ENCODE peak calls at places on chromosome 19, in four cellular contexts. Q is neural crest cell; V is activated CD4-positive, alpha-beta memory T cell treated with anti-CD3 and anti-CD28 coated beads for 36 hours; X is stimulated activated CD4-positive, alpha-beta T cell treated with anti-CD3 and anti-CD28 coated beads, TNF-alpha, amount 100 ng/mL, for 48 hours. B is an unnamed sample.

GRCh38 chr19:50922316-50922853 is 11.2 kb upstream of the KLK4 start:
- DNase-seq in Q (peak), V (peak), X (peak), B (peak)

GRCh38 chr19:58563034-58563573 is 4.7 kb upstream of the UBE2M start:
- DNase-seq in Q (no peak), V (peak), X (no peak), B (no peak)

GRCh38 chr19:16457195-16457953 is 14.4 kb downstream of the EPS15L1 start:
- DNase-seq in Q (peak), V (no peak), X (no peak), B (no peak)

GRCh38 chr19:33905937-33906577 is 109.4 kb downstream of the KCTD15 start:
- DNase-seq in Q (peak), V (peak), X (no peak), B (peak)

GRCh38 chr19:38003427-38004099 is 96.6 kb downstream of the SIPA1L3 start:
- DNase-seq in Q (peak), V (peak), X (no peak), B (no peak)

GRCh38 chr19:48051345-48052033 is 7.6 kb upstream of the CABP5 start:
- DNase-seq in Q (no peak), V (no peak), X (no peak), B (no peak)

GRCh38 chr19:57053401-57053800 is 66.4 kb upstream of the USP29 start:
- DNase-seq in Q (no peak), V (no peak), X (no peak), B (no peak)

GRCh38 chr19:13143135-13143534 is 7.0 kb downstream of the STX10 start:
- DNase-seq in Q (no peak), V (no peak), X (no peak), B (no peak)

GRCh38 chr19:57872450-57872849 is 16.4 kb downstream of the ZNF814 start:
- DNase-seq in Q (no peak), V (no peak), X (no peak), B (no peak)

GRCh38 chr19:8611391-8611883 is 922 bp upstream of the ADAMTS10 start:
- DNase-seq in Q (no peak), V (peak), X (no peak), B (no peak)

GRCh38 chr19:4539697-4540581 is at the start of gene LRG1:
- DNase-seq in Q (no peak), V (peak), X (no peak), B (no peak)

GRCh38 chr19:13938361-13939027 is at the start of gene PODNL1:
- DNase-seq in Q (no peak), V (no peak), X (no peak), B (no peak)

GRCh38 chr19:10286803-10287737 is at the start of gene ICAM4:
- DNase-seq in Q (no peak), V (peak), X (no peak), B (no peak)

GRCh38 chr19:9205506-9206113 is 13.8 kb downstream of the OR7D4 start:
- DNase-seq in Q (peak), V (peak), X (peak), B (peak)

GRCh38 chr19:32367948-32368536 is 22.6 kb downstream of the ZNF507 start:
- DNase-seq in Q (no peak), V (no peak), X (no peak), B (no peak)

GRCh38 chr19:51784922-51785690 is 9.9 kb upstream of the FPR3 start:
- DNase-seq in Q (no peak), V (peak), X (peak), B (no peak)

GRCh38 chr19:43983912-43984686 is at the start of gene ZNF155:
- DNase-seq in Q (peak), V (peak), X (peak), B (no peak)

GRCh38 chr19:51539821-51540366 is 8.4 kb upstream of the SIGLEC6 start:
- DNase-seq in Q (no peak), V (no peak), X (no peak), B (no peak)

GRCh38 chr19:45890877-45891276 is 4.9 kb upstream of the IRF2BP1 start:
- DNase-seq in Q (no peak), V (no peak), X (no peak), B (no peak)

GRCh38 chr19:32708457-32708856 is 11.1 kb upstream of the TDRD12 start:
- DNase-seq in Q (no peak), V (peak), X (no peak), B (no peak)

GRCh38 chr19:52590728-52591127 is 20.6 kb downstream of the ZNF701 start:
- DNase-seq in Q (no peak), V (peak), X (no peak), B (no peak)

GRCh38 chr19:50649433-50650391 is at the start of gene C19orf81:
- DNase-seq in Q (no peak), V (no peak), X (no peak), B (no peak)

GRCh38 chr19:57583104-57583520 is 833 bp upstream of the ZIK1 start:
- DNase-seq in Q (no peak), V (no peak), X (no peak), B (no peak)

GRCh38 chr19:1239420-1239795 is 1.6 kb upstream of the CBARP start:
- DNase-seq in Q (no peak), V (no peak), X (no peak), B (no peak)

GRCh38 chr19:12681074-12681987 is at the start of gene DHPS:
- DNase-seq in Q (peak), V (peak), X (peak), B (peak)

GRCh38 chr19:17348700-17349099 is 11.3 kb downstream of the GTPBP3 start:
- DNase-seq in Q (no peak), V (no peak), X (no peak), B (no peak)

B was measured in GM12891.